ENCODE peak calls at places on chromosomes 5 and 9, in eight cellular contexts. One of them, this sample, is unnamed.

GRCh38 chr5:112312810-112313209 is 106.3 kb downstream of the EPB41L4A start:
- DNase-seq in pancreas: no peak
- DNase-seq in heart left ventricle: no peak
- DNase-seq in astrocyte of the spinal cord: no peak
- DNase-seq in foreskin fibroblast: peak
- DNase-seq in Panc1: no peak
- DNase-seq in breast epithelium: no peak
- DNase-seq in heart right ventricle: no peak
- DNase-seq in this sample: peak

GRCh38 chr5:148145916-148146315 is 22.4 kb upstream of the SPINK14 start:
- DNase-seq in pancreas: peak
- DNase-seq in heart left ventricle: no peak
- DNase-seq in astrocyte of the spinal cord: peak
- DNase-seq in foreskin fibroblast: no peak
- DNase-seq in Panc1: no peak
- DNase-seq in breast epithelium: peak
- DNase-seq in heart right ventricle: no peak
- DNase-seq in this sample: peak

GRCh38 chr9:95508242-95508967 is 8.4 kb downstream of the PTCH1 start:
- DNase-seq in pancreas: peak
- DNase-seq in heart left ventricle: no peak
- DNase-seq in astrocyte of the spinal cord: no peak
- DNase-seq in foreskin fibroblast: peak
- DNase-seq in Panc1: no peak
- DNase-seq in breast epithelium: no peak
- DNase-seq in heart right ventricle: no peak
- DNase-seq in this sample: peak

GRCh38 chr5:32501071-32501470 is 56.5 kb upstream of the ZFR start:
- DNase-seq in pancreas: no peak
- DNase-seq in heart left ventricle: no peak
- DNase-seq in astrocyte of the spinal cord: no peak
- DNase-seq in foreskin fibroblast: no peak
- DNase-seq in Panc1: no peak
- DNase-seq in breast epithelium: no peak
- DNase-seq in heart right ventricle: no peak
- DNase-seq in this sample: no peak

GRCh38 chr5:109865636-109866035 is 175.9 kb downstream of the MAN2A1 start:
- DNase-seq in pancreas: peak
- DNase-seq in heart left ventricle: no peak
- DNase-seq in astrocyte of the spinal cord: peak
- DNase-seq in foreskin fibroblast: peak
- DNase-seq in Panc1: peak
- DNase-seq in breast epithelium: no peak
- DNase-seq in heart right ventricle: no peak
- DNase-seq in this sample: peak

GRCh38 chr5:76408104-76408644 is 5.1 kb downstream of the IQGAP2 start:
- DNase-seq in pancreas: no peak
- DNase-seq in heart left ventricle: no peak
- DNase-seq in astrocyte of the spinal cord: no peak
- DNase-seq in foreskin fibroblast: no peak
- DNase-seq in Panc1: no peak
- DNase-seq in breast epithelium: no peak
- DNase-seq in heart right ventricle: no peak
- DNase-seq in this sample: no peak

GRCh38 chr5:92353107-92354030 is 970.3 kb upstream of the ARRDC3 start:
- DNase-seq in pancreas: no peak
- DNase-seq in heart left ventricle: no peak
- DNase-seq in astrocyte of the spinal cord: peak
- DNase-seq in foreskin fibroblast: peak
- DNase-seq in Panc1: no peak
- DNase-seq in breast epithelium: no peak
- DNase-seq in heart right ventricle: no peak
- DNase-seq in this sample: peak

GRCh38 chr9:88741335-88741734 is 206.4 kb downstream of the NXNL2 start:
- DNase-seq in pancreas: no peak
- DNase-seq in heart left ventricle: no peak
- DNase-seq in astrocyte of the spinal cord: no peak
- DNase-seq in foreskin fibroblast: no peak
- DNase-seq in Panc1: no peak
- DNase-seq in breast epithelium: no peak
- DNase-seq in heart right ventricle: no peak
- DNase-seq in this sample: peak

GRCh38 chr5:50667079-50667652 is 729 bp downstream of the PARP8 start:
- DNase-seq in pancreas: peak
- DNase-seq in heart left ventricle: peak
- DNase-seq in astrocyte of the spinal cord: peak
- DNase-seq in foreskin fibroblast: peak
- DNase-seq in Panc1: no peak
- DNase-seq in breast epithelium: peak
- DNase-seq in heart right ventricle: peak
- DNase-seq in this sample: peak

GRCh38 chr9:14893280-14893679 is 16.9 kb downstream of the FREM1 start:
- DNase-seq in pancreas: no peak
- DNase-seq in heart left ventricle: no peak
- DNase-seq in astrocyte of the spinal cord: no peak
- DNase-seq in foreskin fibroblast: no peak
- DNase-seq in Panc1: no peak
- DNase-seq in breast epithelium: no peak
- DNase-seq in heart right ventricle: no peak
- DNase-seq in this sample: no peak

GRCh38 chr5:171872666-171873065 is 87.0 kb downstream of the SMIM23 start:
- DNase-seq in pancreas: no peak
- DNase-seq in heart left ventricle: no peak
- DNase-seq in astrocyte of the spinal cord: no peak
- DNase-seq in foreskin fibroblast: no peak
- DNase-seq in Panc1: no peak
- DNase-seq in breast epithelium: no peak
- DNase-seq in heart right ventricle: no peak
- DNase-seq in this sample: no peak

GRCh38 chr9:69325409-69326212 is 596 bp downstream of the ENTREP1 start:
- DNase-seq in pancreas: peak
- DNase-seq in heart left ventricle: peak
- DNase-seq in astrocyte of the spinal cord: no peak
- DNase-seq in foreskin fibroblast: peak
- DNase-seq in Panc1: no peak
- DNase-seq in breast epithelium: no peak
- DNase-seq in heart right ventricle: peak
- DNase-seq in this sample: no peak

GRCh38 chr9:69322256-69322655 is 2.8 kb upstream of the ENTREP1 start:
- DNase-seq in pancreas: no peak
- DNase-seq in heart left ventricle: no peak
- DNase-seq in astrocyte of the spinal cord: no peak
- DNase-seq in foreskin fibroblast: no peak
- DNase-seq in Panc1: no peak
- DNase-seq in breast epithelium: no peak
- DNase-seq in heart right ventricle: no peak
- DNase-seq in this sample: no peak

GRCh38 chr9:69326261-69326660 is 1.2 kb downstream of the ENTREP1 start:
- DNase-seq in pancreas: no peak
- DNase-seq in heart left ventricle: peak
- DNase-seq in astrocyte of the spinal cord: no peak
- DNase-seq in foreskin fibroblast: no peak
- DNase-seq in Panc1: no peak
- DNase-seq in breast epithelium: no peak
- DNase-seq in heart right ventricle: no peak
- DNase-seq in this sample: no peak

GRCh38 chr9:69323886-69324285 is 1.1 kb upstream of the ENTREP1 start:
- DNase-seq in pancreas: no peak
- DNase-seq in heart left ventricle: no peak
- DNase-seq in astrocyte of the spinal cord: no peak
- DNase-seq in foreskin fibroblast: no peak
- DNase-seq in Panc1: no peak
- DNase-seq in breast epithelium: no peak
- DNase-seq in heart right ventricle: no peak
- DNase-seq in this sample: no peak

DNA sequence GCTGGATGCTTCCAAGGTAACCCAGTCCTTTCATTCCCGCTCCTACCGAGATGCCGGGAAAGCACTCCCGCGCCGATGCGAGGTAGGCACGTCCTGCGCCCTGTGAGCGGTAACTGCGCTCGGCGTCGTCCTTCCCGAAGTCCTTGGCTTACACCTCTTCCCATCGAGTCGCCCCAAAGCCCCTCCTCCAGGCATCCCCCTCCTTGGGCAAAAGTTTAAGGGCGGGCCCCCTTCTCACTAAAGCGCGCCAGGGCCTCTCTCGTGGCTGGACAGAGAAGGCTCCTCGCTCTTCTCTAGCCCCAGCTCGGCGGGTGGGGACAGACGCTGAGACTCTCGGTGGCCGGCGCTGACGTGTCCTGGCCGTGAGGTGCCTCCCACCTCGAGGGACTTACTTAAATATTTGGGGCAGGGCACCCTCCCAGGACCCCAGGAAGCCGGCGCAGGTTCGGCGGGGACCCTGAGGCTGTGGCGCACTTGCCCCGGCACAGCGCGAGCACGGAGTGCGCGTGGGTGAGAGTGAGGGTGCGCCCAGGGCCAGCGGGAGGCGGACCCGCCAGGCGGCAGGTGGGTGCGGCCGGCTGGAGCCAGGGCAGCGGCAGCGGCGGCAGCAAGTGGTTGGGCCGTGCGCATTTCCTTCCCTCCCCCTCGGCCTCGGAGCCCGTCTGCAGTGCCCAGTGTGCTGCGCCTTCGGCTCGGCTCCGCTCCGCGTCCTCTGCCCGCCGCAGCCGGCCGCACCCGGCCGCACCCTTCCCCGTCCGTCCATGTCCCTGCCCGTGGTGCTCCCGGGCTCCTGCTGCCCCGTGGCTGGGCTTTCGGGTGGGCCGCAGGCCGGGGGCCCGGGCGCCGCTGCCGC is at the start of gene ENTREP1:
- DNase-seq in pancreas: peak
- DNase-seq in heart left ventricle: peak
- DNase-seq in astrocyte of the spinal cord: peak
- DNase-seq in foreskin fibroblast: peak
- DNase-seq in Panc1: no peak
- DNase-seq in breast epithelium: peak
- DNase-seq in heart right ventricle: peak
- DNase-seq in this sample: peak
- TF ChIP-seq CTCF in pancreas: no peak
- TF ChIP-seq CTCF in heart left ventricle: peak
- TF ChIP-seq CTCF in astrocyte of the spinal cord: no peak
- TF ChIP-seq CTCF in foreskin fibroblast: no peak
- TF ChIP-seq CTCF in Panc1: no peak
- TF ChIP-seq CTCF in breast epithelium: peak
- TF ChIP-seq CTCF in heart right ventricle: no peak
- TF ChIP-seq CTCF in this sample: no peak

GRCh38 chr9:110578575-110578895 is 1.0 kb downstream of the SVEP1 start:
- DNase-seq in pancreas: no peak
- DNase-seq in heart left ventricle: no peak
- DNase-seq in astrocyte of the spinal cord: no peak
- DNase-seq in foreskin fibroblast: no peak
- DNase-seq in Panc1: no peak
- DNase-seq in breast epithelium: no peak
- DNase-seq in heart right ventricle: no peak
- DNase-seq in this sample: no peak

GRCh38 chr9:110578896-110579752 is at the start of gene SVEP1:
- DNase-seq in pancreas: peak
- DNase-seq in heart left ventricle: peak
- DNase-seq in astrocyte of the spinal cord: peak
- DNase-seq in foreskin fibroblast: peak
- DNase-seq in Panc1: no peak
- DNase-seq in breast epithelium: no peak
- DNase-seq in heart right ventricle: peak
- DNase-seq in this sample: peak

GRCh38 chr9:110580850-110581249 is 1.3 kb upstream of the SVEP1 start:
- DNase-seq in pancreas: no peak
- DNase-seq in heart left ventricle: no peak
- DNase-seq in astrocyte of the spinal cord: no peak
- DNase-seq in foreskin fibroblast: peak
- DNase-seq in Panc1: no peak
- DNase-seq in breast epithelium: no peak
- DNase-seq in heart right ventricle: no peak
- DNase-seq in this sample: peak

GRCh38 chr9:110582156-110582555 is 2.6 kb upstream of the SVEP1 start:
- DNase-seq in pancreas: no peak
- DNase-seq in heart left ventricle: no peak
- DNase-seq in astrocyte of the spinal cord: no peak
- DNase-seq in foreskin fibroblast: peak
- DNase-seq in Panc1: no peak
- DNase-seq in breast epithelium: no peak
- DNase-seq in heart right ventricle: no peak
- DNase-seq in this sample: no peak

GRCh38 chr9:110579763-110580255 is 268 bp upstream of the SVEP1 start:
- DNase-seq in pancreas: no peak
- DNase-seq in heart left ventricle: peak
- DNase-seq in astrocyte of the spinal cord: peak
- DNase-seq in foreskin fibroblast: peak
- DNase-seq in Panc1: no peak
- DNase-seq in breast epithelium: no peak
- DNase-seq in heart right ventricle: peak
- DNase-seq in this sample: peak
- H3K4me3 ChIP-seq in pancreas: peak
- H3K4me3 ChIP-seq in heart left ventricle: peak
- H3K4me3 ChIP-seq in astrocyte of the spinal cord: peak
- H3K4me3 ChIP-seq in foreskin fibroblast: peak
- H3K4me3 ChIP-seq in Panc1: peak
- H3K4me3 ChIP-seq in breast epithelium: peak
- H3K4me3 ChIP-seq in heart right ventricle: peak
- H3K4me3 ChIP-seq in this sample: peak

DNA sequence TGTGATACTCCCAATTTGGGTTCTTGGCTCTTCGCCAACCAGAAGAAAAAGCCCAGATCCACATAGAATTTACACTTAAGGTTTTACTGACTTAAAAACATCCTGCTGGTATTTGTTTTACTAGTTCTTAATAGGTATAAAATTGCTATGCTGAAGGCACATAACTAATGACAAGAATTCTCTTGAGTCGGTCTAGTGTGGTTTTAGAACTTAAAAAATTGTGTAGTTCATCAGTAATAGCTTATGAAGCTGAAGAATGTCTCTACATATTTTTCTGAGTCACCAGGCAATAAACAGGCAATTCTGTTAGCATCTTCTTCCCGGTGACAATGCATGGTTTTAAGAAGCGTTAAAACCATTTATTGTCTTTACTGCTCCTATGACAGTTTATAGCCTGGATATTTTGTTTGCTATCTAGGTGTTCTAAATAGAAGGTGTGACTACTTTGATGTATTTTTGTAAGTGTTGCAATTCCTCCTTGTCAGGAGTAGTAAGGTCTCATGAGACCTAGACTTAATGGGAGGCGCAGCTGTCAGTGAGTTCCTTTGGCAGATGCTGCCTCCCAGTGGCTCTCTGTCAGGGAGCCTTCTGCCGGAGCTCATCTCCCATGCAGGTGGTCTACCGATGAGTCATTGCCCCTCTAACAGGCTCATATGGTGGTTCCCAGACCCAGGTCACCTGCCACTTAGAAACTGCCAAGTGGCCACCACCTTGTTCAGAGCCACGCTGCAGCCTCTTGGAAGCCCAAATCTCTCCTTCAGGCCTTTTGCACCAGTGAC is 173.8 kb downstream of the MAST4 start:
- DNase-seq in pancreas: no peak
- DNase-seq in heart left ventricle: peak
- DNase-seq in astrocyte of the spinal cord: peak
- DNase-seq in foreskin fibroblast: peak
- DNase-seq in Panc1: no peak
- DNase-seq in breast epithelium: no peak
- DNase-seq in heart right ventricle: peak
- DNase-seq in this sample: peak
- TF ChIP-seq CTCF in pancreas: no peak
- TF ChIP-seq CTCF in heart left ventricle: peak
- TF ChIP-seq CTCF in astrocyte of the spinal cord: peak
- TF ChIP-seq CTCF in foreskin fibroblast: no peak
- TF ChIP-seq CTCF in Panc1: peak
- TF ChIP-seq CTCF in breast epithelium: no peak
- TF ChIP-seq CTCF in heart right ventricle: peak
- TF ChIP-seq CTCF in this sample: peak

GRCh38 chr5:96043471-96043870 is 81.8 kb upstream of the ELL2 start:
- DNase-seq in pancreas: no peak
- DNase-seq in heart left ventricle: no peak
- DNase-seq in astrocyte of the spinal cord: no peak
- DNase-seq in foreskin fibroblast: no peak
- DNase-seq in Panc1: no peak
- DNase-seq in breast epithelium: no peak
- DNase-seq in heart right ventricle: no peak
- DNase-seq in this sample: no peak
- H3K4me3 ChIP-seq in pancreas: no peak
- H3K4me3 ChIP-seq in heart left ventricle: no peak
- H3K4me3 ChIP-seq in astrocyte of the spinal cord: no peak
- H3K4me3 ChIP-seq in foreskin fibroblast: no peak
- H3K4me3 ChIP-seq in Panc1: no peak
- H3K4me3 ChIP-seq in breast epithelium: no peak
- H3K4me3 ChIP-seq in heart right ventricle: no peak
- H3K4me3 ChIP-seq in this sample: no peak

This sample was measured in fibroblast of pulmonary artery.